ENCODE peak calls at places on chromosome 13, in five cellular contexts. Z, L, X, N and I are unnamed samples. For H3K27me3, the result is how much of the 10 kb centered on the place peaks cover.

GRCh38 chr13:106610511-106610910 is 42.6 kb upstream of the ARGLU1 start:
- DNase-seq in N (peak), L (no peak), X (no peak), Z (no peak), I (no peak)

GRCh38 chr13:109273326-109273751 is 513.0 kb downstream of the IRS2 start:
- DNase-seq in L (no peak), X (no peak), N (peak), Z (no peak), I (no peak)

GRCh38 chr13:60162096-60162495 is 1.6 kb downstream of the DIAPH3 start:
- DNase-seq in N (no peak), Z (no peak), X (no peak), L (no peak), I (no peak)

GRCh38 chr13:111929036-111929616 is 137.8 kb upstream of the SOX1 start:
- DNase-seq in X (no peak), N (no peak), Z (no peak), L (no peak), I (no peak)

GRCh38 chr13:25886438-25887214 is 165.2 kb downstream of the SHISA2 start:
- DNase-seq in Z (no peak), N (peak), L (no peak), X (no peak), I (no peak)

GRCh38 chr13:32984857-32985626 is 31.2 kb upstream of the KL start:
- DNase-seq in X (no peak), L (no peak), Z (no peak), N (peak), I (no peak)

GRCh38 chr13:31200636-31200970 is 828 bp downstream of the B3GLCT start:
- DNase-seq in L (peak), N (peak), X (no peak), Z (no peak), I (peak)

GRCh38 chr13:92745233-92745632 is 481.4 kb upstream of the GPC6 start:
- DNase-seq in Z (no peak), N (peak), L (no peak), X (no peak), I (no peak)

GRCh38 chr13:112618501-112618900 is 30.5 kb upstream of the TUBGCP3 start:
- DNase-seq in X (no peak), Z (no peak), L (no peak), N (no peak), I (no peak)

GRCh38 chr13:112061367-112062046 is 5.4 kb upstream of the SOX1 start:
- DNase-seq in L (no peak), X (no peak), Z (no peak), N (no peak), I (no peak)

GRCh38 chr13:99658266-99658991 is 157.2 kb downstream of the TM9SF2 start:
- DNase-seq in X (peak), N (peak), L (no peak), Z (peak), I (peak)

GRCh38 chr13:68984688-68985319 is 1122.8 kb upstream of the ATXN8OS start:
- DNase-seq in N (no peak), L (no peak), X (no peak), Z (no peak), I (no peak)

GRCh38 chr13:26061947-26062346 is 10.1 kb upstream of the SHISA2 start:
- DNase-seq in N (peak), Z (no peak), X (no peak), L (no peak), I (no peak)

GRCh38 chr13:59447031-59447430 is 716.7 kb downstream of the DIAPH3 start:
- DNase-seq in L (no peak), Z (no peak), X (no peak), N (no peak), I (no peak)

GRCh38 chr13:75485286-75486062 is 3.5 kb upstream of the TBC1D4 start:
- DNase-seq in Z (no peak), L (no peak), X (no peak), N (peak), I (no peak)

GRCh38 chr13:45316996-45317395 is 24.0 kb downstream of the TPT1 start:
- DNase-seq in X (no peak), N (no peak), L (no peak), Z (no peak), I (no peak)

GRCh38 chr13:113155201-113155600 is 3.2 kb upstream of the PROZ start:
- DNase-seq in X (no peak), L (no peak), Z (no peak), N (no peak), I (no peak)

GRCh38 chr13:109785892-109786450 is 412 bp downstream of the IRS2 start:
- DNase-seq in X (no peak), Z (peak), L (peak), N (no peak), I (no peak)

GRCh38 chr13:20654156-20654555 is 49.3 kb upstream of the IL17D start:
- DNase-seq in Z (no peak), L (no peak), N (peak), X (no peak), I (no peak)

GRCh38 chr13:90308249-90308648 is 1039.2 kb upstream of the MIR17HG start:
- DNase-seq in X (no peak), L (no peak), Z (no peak), N (no peak), I (no peak)

GRCh38 chr13:27120811-27121210 is 50.8 kb downstream of the USP12 start:
- DNase-seq in X (no peak), Z (no peak), N (no peak), L (no peak), I (no peak)

GRCh38 chr13:89554801-89555200 is 1792.7 kb upstream of the MIR17HG start:
- DNase-seq in X (no peak), L (no peak), N (peak), Z (no peak), I (no peak)

GRCh38 chr13:72062566-72062965 is 195.6 kb upstream of the DACH1 start:
- DNase-seq in L (no peak), X (no peak), Z (no peak), N (peak), I (no peak)

GRCh38 chr13:22176968-22177545 is 506.2 kb downstream of the FGF9 start:
- DNase-seq in N (no peak), L (no peak), Z (no peak), X (no peak), I (no peak)

GRCh38 chr13:42041684-42042035 is 6.8 kb upstream of the DGKH start:
- DNase-seq in N (peak), L (peak), Z (no peak), X (peak), I (no peak)

GRCh38 chr13:33519561-33520479 is 234.3 kb upstream of the STARD13 start:
- DNase-seq in Z (no peak), X (no peak), N (no peak), L (no peak), I (no peak)

GRCh38 chr13:100196380-100196779 is 107.5 kb downstream of the PCCA start:
- DNase-seq in Z (no peak), L (no peak), N (no peak), X (no peak), I (no peak)

GRCh38 chr13:22883961-22884360 is 296.8 kb upstream of the SGCG start:
- DNase-seq in N (no peak), L (no peak), Z (no peak), X (no peak), I (no peak)

DNA sequence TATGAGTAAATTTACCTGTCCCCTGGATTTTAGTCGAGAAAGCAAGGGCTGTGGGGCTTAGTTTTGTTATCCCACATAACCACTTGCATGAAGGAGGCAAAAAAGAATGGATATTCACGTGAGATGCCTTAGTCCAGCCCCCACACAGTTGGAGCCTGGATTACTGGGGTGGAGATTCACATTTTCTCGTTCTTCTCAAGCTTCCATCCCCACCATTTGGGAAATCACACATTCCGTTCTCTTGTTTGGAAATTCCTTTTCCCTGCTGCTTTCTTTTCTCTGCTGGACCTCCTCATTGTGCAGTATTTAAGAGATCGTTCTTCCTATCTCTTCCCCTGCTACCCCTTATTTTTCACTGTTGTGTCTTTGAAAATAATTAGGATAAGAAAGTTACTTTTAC is 45.1 kb upstream of the FARP1 start:
- DNase-seq in X (no peak), Z (no peak), L (no peak), N (no peak), I (no peak)
- H3K27me3 ChIP-seq in X (under half), Z (under half), L (under half), N (under half), I (under half)

DNA sequence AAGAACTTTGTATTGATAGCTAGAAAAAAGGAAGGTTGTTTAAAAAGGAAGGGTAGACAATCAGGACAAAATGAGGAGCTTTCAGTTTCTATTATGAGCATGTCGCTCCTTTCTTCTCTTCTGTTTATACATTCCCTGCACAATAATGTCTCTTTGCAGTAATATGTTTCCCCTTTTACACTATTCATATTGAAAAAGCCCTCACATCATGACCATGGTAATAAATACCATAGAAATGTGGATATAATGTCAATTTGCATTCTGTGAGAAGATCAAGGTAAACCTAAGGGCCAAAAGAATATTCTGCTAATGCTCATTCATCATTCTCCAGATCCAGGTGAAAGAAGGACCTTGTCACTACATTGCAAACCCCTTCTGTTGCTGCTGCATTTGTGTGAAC is 117.5 kb upstream of the SOX21 start:
- DNase-seq in X (no peak), L (no peak), Z (no peak), N (no peak), I (no peak)
- H3K27me3 ChIP-seq in X (under half), L (under half), Z (under half), N (under half), I (under half)

GRCh38 chr13:101911752-101912151 is 459.3 kb downstream of the ITGBL1 start:
- DNase-seq in Z (no peak), N (no peak), X (no peak), L (no peak), I (no peak)
- H3K27me3 ChIP-seq in Z (under half), N (under half), X (under half), L (under half), I (under half)

GRCh38 chr13:29479716-29480492 is 115.6 kb downstream of the SLC7A1 start:
- DNase-seq in Z (no peak), L (no peak), X (no peak), N (no peak), I (no peak)
- H3K27me3 ChIP-seq in Z (under half), L (under half), X (under half), N (half or more), I (under half)

DNA sequence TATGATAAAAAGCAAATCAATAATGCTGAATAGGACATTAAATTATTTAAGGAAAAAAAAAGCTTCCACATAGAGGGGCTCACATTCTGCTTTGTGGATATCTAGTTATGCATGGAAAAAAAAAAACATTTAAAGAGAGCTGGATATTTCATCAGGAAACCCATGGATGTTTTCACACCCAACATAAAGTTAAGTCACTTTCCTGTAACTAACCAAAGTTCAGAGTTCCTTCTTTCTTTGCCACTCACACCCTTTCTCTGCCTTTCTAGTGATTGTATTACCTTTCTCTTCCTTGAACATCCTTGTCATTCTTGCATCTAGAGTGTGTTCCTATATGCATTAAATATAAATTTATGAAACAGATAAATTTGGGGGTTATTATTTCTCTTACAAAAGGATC is 47.2 kb downstream of the RFXAP start:
- DNase-seq in X (no peak), Z (no peak), N (no peak), L (no peak), I (no peak)
- H3K27me3 ChIP-seq in X (under half), Z (under half), N (under half), L (under half), I (under half)

GRCh38 chr13:50129923-50130685 is 114.9 kb downstream of the KCNRG start:
- DNase-seq in Z (peak), N (peak), L (no peak), X (peak), I (no peak)

GRCh38 chr13:50133277-50133953 is 118.2 kb downstream of the KCNRG start:
- DNase-seq in N (no peak), X (no peak), L (no peak), Z (no peak), I (no peak)

GRCh38 chr13:50130686-50131051 is 115.4 kb downstream of the KCNRG start:
- DNase-seq in X (no peak), N (peak), L (no peak), Z (peak), I (no peak)

GRCh38 chr13:50131998-50132936 is 117.0 kb downstream of the KCNRG start:
- DNase-seq in N (no peak), Z (no peak), L (no peak), X (no peak), I (no peak)

DNA sequence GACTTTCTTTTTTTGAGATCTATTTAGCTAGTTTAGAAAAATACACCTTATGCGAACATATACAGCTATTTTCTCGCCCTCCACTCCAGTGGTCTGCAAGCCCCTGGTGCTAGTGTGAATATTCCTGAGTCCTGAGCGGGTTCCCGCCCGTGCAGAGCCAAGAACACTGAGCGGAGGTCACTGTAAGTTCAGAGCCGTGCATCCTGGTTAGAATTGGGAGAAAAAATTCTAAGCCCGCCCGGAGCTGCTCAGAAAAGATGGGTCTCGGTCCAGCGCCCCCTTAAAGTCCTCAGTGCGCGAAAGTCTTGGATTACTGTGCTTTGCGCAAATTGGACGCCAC is 117.7 kb downstream of the KCNRG start:
- DNase-seq in X (no peak), L (no peak), N (no peak), Z (no peak), I (no peak)
- H3K27me3 ChIP-seq in X (under half), L (under half), N (under half), Z (half or more), I (half or more)